ENCODE peak calls at places on chromosomes 5 and 9, in eight cellular contexts. O is WTC11, L is epithelial cell of esophagus, X is MCF 10A, P is activated B cell treated with CpG ODN at 0.5 μM for 24 hours, K is AG09309, W is HFF-Myc, R is RWPE1. Y is an unnamed sample.
A peak's percentile ranks its signal among the peaks of the same experiment; 100 is the strongest.

GRCh38 chr5:57613726-57614125 is 131.1 kb upstream of the ACTBL2 start:
- DNase-seq in O (no peak), L (no peak), X (no peak), P (no peak), K (no peak), W (no peak), R (no peak), Y (no peak)

GRCh38 chr5:58044166-58044565 is 415.7 kb downstream of the PLK2 start:
- DNase-seq in O (no peak), L (no peak), X (no peak), P (no peak), K (no peak), W (no peak), R (no peak), Y (no peak)

GRCh38 chr5:1477341-1477740 is 32.1 kb upstream of the SLC6A3 start:
- DNase-seq in O (peak; percentile 0), L (no peak), X (no peak), P (no peak), K (no peak), W (no peak), R (no peak), Y (no peak)

GRCh38 chr5:102921341-102922047 is 166.4 kb downstream of the PAM start:
- DNase-seq in O (no peak), L (no peak), X (no peak), P (no peak), K (no peak), W (no peak), R (no peak), Y (no peak)

GRCh38 chr9:108043585-108043984 is 554.0 kb upstream of the KLF4 start:
- DNase-seq in O (no peak), L (no peak), X (no peak), P (no peak), K (no peak), W (no peak), R (no peak), Y (no peak)

GRCh38 chr5:172179032-172179989 is 8.7 kb downstream of the STK10 start:
- DNase-seq in O (no peak), L (no peak), X (peak; percentile 49), P (no peak), K (no peak), W (no peak), R (no peak), Y (no peak)

GRCh38 chr5:29114331-29114768 is 2076.0 kb upstream of the CDH9 start:
- DNase-seq in O (no peak), L (no peak), X (peak; percentile 43), P (no peak), K (no peak), W (no peak), R (no peak), Y (no peak)

GRCh38 chr5:177094224-177095087 is 7.7 kb downstream of the FGFR4 start:
- DNase-seq in O (no peak), L (no peak), X (peak; percentile 85), P (no peak), K (no peak), W (no peak), R (no peak), Y (no peak)

GRCh38 chr5:61563401-61563800 is 231.3 kb downstream of the ZSWIM6 start:
- DNase-seq in O (no peak), L (peak; percentile 31), X (peak; percentile 10), P (no peak), K (no peak), W (no peak), R (no peak), Y (no peak)

GRCh38 chr5:163705983-163706771 is 200.8 kb downstream of the MAT2B start:
- DNase-seq in O (no peak), L (peak; percentile 16), X (no peak), P (no peak), K (peak; percentile 20), W (peak; percentile 20), R (peak; percentile 26), Y (no peak)

GRCh38 chr5:156529902-156530301 is 202.9 kb downstream of the SGCD start:
- DNase-seq in O (no peak), L (no peak), X (no peak), P (no peak), K (peak; percentile 40), W (no peak), R (no peak), Y (no peak)

GRCh38 chr9:107749787-107750444 is 260.3 kb upstream of the KLF4 start:
- DNase-seq in O (peak; percentile 69), L (peak; percentile 66), X (peak; percentile 98), P (no peak), K (peak; percentile 86), W (peak; percentile 96), R (peak; percentile 91), Y (no peak)

GRCh38 chr5:172455087-172455381 is 709 bp upstream of the SH3PXD2B start:
- DNase-seq in O (peak; percentile 26), L (no peak), X (no peak), P (no peak), K (no peak), W (no peak), R (no peak), Y (no peak)

GRCh38 chr5:173984218-173984617 is 4.8 kb upstream of the C5orf47 start:
- DNase-seq in O (no peak), L (peak; percentile 39), X (peak; percentile 44), P (no peak), K (no peak), W (no peak), R (no peak), Y (no peak)

GRCh38 chr9:112032009-112032408 is 135.4 kb downstream of the UGCG start:
- DNase-seq in O (no peak), L (no peak), X (no peak), P (no peak), K (no peak), W (no peak), R (no peak), Y (no peak)

GRCh38 chr5:91110709-91111108 is 272.4 kb downstream of the ARRDC3 start:
- DNase-seq in O (no peak), L (no peak), X (peak; percentile 12), P (no peak), K (peak; percentile 68), W (peak; percentile 26), R (no peak), Y (no peak)

GRCh38 chr5:34494111-34494755 is 161.9 kb upstream of the RAI14 start:
- DNase-seq in O (no peak), L (peak; percentile 39), X (no peak), P (no peak), K (peak; percentile 55), W (peak; percentile 74), R (no peak), Y (no peak)

GRCh38 chr5:16493261-16493660 is 27.7 kb upstream of the ZNF622 start:
- DNase-seq in O (no peak), L (peak; percentile 94), X (peak; percentile 72), P (no peak), K (no peak), W (no peak), R (peak; percentile 89), Y (no peak)

GRCh38 chr5:65157906-65158603 is 323.7 kb downstream of the ADAMTS6 start:
- DNase-seq in O (no peak), L (peak; percentile 69), X (no peak), P (no peak), K (no peak), W (no peak), R (no peak), Y (no peak)

GRCh38 chr9:75541778-75542177 is 348.7 kb upstream of the PCSK5 start:
- DNase-seq in O (no peak), L (no peak), X (no peak), P (no peak), K (no peak), W (no peak), R (no peak), Y (no peak)

GRCh38 chr5:89729623-89730390 is 679.7 kb downstream of the CETN3 start:
- DNase-seq in O (no peak), L (peak; percentile 38), X (peak; percentile 8), P (no peak), K (no peak), W (no peak), R (peak; percentile 10), Y (no peak)
- TF ChIP-seq CTCF in O (no peak), L (peak; percentile 52), X (peak; percentile 22), P (no peak), K (peak; percentile 31), W (no peak), R (no peak), Y (peak; percentile 25)

GRCh38 chr9:134983094-134983493 is 65.4 kb upstream of the FCN1 start:
- DNase-seq in O (peak; percentile 82), L (no peak), X (no peak), P (no peak), K (no peak), W (no peak), R (no peak), Y (peak; percentile 61)
- TF ChIP-seq CTCF in O (peak; percentile 61), L (no peak), X (no peak), P (no peak), K (no peak), W (peak; percentile 18), R (no peak), Y (peak; percentile 68)

DNA sequence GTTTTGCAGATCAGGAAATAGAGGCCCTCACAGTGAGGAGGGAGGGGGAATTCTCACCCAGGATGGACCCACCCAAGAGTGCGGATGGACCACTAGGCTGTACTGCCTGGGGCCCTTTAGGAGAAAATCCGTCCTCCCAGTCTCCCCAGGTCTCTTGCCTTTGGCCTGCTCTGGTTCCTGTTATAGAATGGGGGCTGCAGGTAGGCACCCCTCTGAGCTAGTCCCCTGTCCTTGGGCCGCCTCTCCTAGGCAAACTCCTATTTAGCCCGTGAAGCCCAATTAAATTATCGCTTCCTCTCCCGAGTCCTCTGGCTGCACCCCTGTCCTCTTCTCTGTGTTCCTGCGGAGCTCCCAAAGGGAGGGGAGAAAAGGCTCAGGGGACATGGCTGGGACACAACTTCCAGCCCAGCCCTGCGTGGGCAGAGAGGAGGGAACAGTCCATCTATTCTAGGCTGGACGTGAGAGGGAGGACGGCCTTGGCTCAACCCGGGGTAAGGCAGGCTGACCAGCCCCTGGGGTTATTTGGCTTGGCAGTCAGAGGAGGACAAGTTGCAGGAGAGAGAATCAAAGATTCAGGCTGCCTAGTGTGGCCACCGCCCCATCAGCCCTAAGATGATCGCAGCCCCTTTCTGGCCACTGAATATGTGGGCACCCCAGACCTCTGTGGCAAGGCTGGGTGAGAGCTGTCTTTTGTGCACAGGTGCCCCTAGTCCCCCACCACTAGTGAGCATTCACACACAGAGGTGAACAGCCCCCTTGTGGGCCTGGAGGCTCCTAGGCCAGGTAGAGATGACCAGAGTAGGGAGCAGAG is 134.2 kb downstream of the C9orf50 start:
- DNase-seq in O (no peak), L (no peak), X (peak; percentile 91), P (no peak), K (no peak), W (no peak), R (no peak), Y (no peak)
- TF ChIP-seq CTCF in O (no peak), L (no peak), X (no peak), P (no peak), K (no peak), W (no peak), R (no peak), Y (no peak)

DNA sequence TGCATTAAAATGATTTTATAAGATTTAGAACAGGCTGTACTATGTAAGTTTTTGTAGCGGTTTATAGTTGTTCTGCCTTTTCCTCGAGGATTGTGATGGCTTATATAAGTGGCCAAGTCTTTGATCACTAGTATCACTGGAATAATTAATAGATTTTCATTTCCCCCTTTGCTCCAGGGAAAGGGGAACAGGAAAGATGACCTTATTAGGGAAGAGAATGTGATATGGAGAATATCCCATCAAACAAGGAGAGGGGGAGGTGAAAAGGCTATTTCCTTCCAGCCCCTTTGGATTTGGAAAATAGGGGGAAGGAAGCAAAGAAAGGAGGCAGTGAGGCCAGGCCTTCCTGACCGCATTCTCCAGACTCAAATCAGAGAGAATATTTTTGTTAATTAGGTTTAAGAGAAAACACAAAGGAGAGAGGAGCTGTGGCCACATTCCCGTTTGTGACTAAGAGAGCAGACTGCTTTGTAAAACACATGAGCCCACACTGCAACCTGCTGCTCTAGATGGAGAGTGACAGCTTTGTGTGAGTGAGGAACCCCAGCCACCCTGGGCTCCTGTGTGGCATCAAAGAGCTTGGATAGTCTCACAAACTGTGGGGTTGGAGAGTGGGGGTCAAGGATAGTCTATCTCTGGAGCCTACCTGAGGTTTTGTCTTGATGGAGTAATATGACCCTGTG is 359.5 kb downstream of the DTWD2 start:
- DNase-seq in O (no peak), L (no peak), X (no peak), P (no peak), K (no peak), W (no peak), R (no peak), Y (no peak)
- TF ChIP-seq CTCF in O (no peak), L (no peak), X (no peak), P (no peak), K (no peak), W (no peak), R (no peak), Y (no peak)

Y was measured in type B pancreatic cell.